ENCODE peak calls at places on chromosome 5, in seven cellular contexts. E is Daoy, I is H4, W is progenitor cell of endocrine pancreas, M is left ventricle myocardium superior, A is NCI-H1092 treated with DMSO at 0.1 percent for 48 hours, P is hippocampal formation. D is an unnamed sample.

GRCh38 chr5:17355585-17356346 is 138.3 kb downstream of the BASP1 start:
- DNase-seq in E (peak), I (peak), W (no peak), M (no peak), A (no peak), P (no peak), D (no peak)

GRCh38 chr5:69449511-69449910 is 34.6 kb downstream of the MARVELD2 start:
- DNase-seq in E (no peak), I (no peak), W (no peak), M (no peak), A (no peak), P (no peak), D (no peak)

GRCh38 chr5:98517967-98518366 is 255.5 kb upstream of the RGMB start:
- DNase-seq in E (no peak), I (no peak), W (no peak), M (no peak), A (no peak), P (no peak), D (no peak)

GRCh38 chr5:53323943-53324642 is 156.3 kb upstream of the FST start:
- DNase-seq in E (no peak), I (no peak), W (no peak), M (no peak), A (no peak), P (no peak), D (no peak)

GRCh38 chr5:81740758-81741157 is 10.1 kb downstream of the SSBP2 start:
- DNase-seq in E (no peak), I (no peak), W (no peak), M (no peak), A (no peak), P (no peak), D (no peak)

GRCh38 chr5:8864053-8864452 is 681.8 kb downstream of the SEMA5A start:
- DNase-seq in E (peak), I (peak), W (no peak), M (no peak), A (no peak), P (no peak), D (no peak)

GRCh38 chr5:178338750-178339144 is 106.1 kb upstream of the PHYKPL start:
- DNase-seq in E (no peak), I (no peak), W (no peak), M (no peak), A (no peak), P (no peak), D (no peak)

GRCh38 chr5:159788835-159789331 is 127.4 kb upstream of the ADRA1B start:
- DNase-seq in E (no peak), I (no peak), W (no peak), M (peak), A (no peak), P (no peak), D (peak)

GRCh38 chr5:78925102-78925876 is 59.8 kb downstream of the ARSB start:
- DNase-seq in E (no peak), I (no peak), W (no peak), M (no peak), A (no peak), P (no peak), D (no peak)

GRCh38 chr5:158958048-158958994 is 141.4 kb downstream of the EBF1 start:
- DNase-seq in E (no peak), I (no peak), W (no peak), M (no peak), A (no peak), P (no peak), D (no peak)

GRCh38 chr5:102314328-102314727 is 18.2 kb upstream of the SLCO4C1 start:
- DNase-seq in E (no peak), I (no peak), W (no peak), M (no peak), A (no peak), P (no peak), D (no peak)

GRCh38 chr5:80122599-80122998 is 87.5 kb downstream of the THBS4 start:
- DNase-seq in E (no peak), I (no peak), W (no peak), M (no peak), A (no peak), P (peak), D (no peak)

GRCh38 chr5:59596586-59597348 is 296.8 kb downstream of the PDE4D start:
- DNase-seq in E (no peak), I (no peak), W (no peak), M (no peak), A (no peak), P (no peak), D (no peak)

GRCh38 chr5:122183098-122183794 is 53.9 kb downstream of the ZNF474 start:
- DNase-seq in E (peak), I (peak), W (no peak), M (peak), A (peak), P (peak), D (no peak)

GRCh38 chr5:75510417-75510835 is 1.0 kb downstream of the CERT1 start:
- DNase-seq in E (peak), I (peak), W (peak), M (no peak), A (no peak), P (peak), D (no peak)

GRCh38 chr5:95701074-95701473 is 18.3 kb upstream of the SPATA9 start:
- DNase-seq in E (no peak), I (no peak), W (no peak), M (no peak), A (no peak), P (no peak), D (no peak)

GRCh38 chr5:124661317-124662141 is 84.9 kb downstream of the ZNF608 start:
- DNase-seq in E (peak), I (peak), W (no peak), M (no peak), A (peak), P (no peak), D (no peak)

GRCh38 chr5:173228107-173228506 is 6.9 kb downstream of the NKX2-5 start:
- DNase-seq in E (no peak), I (no peak), W (no peak), M (no peak), A (no peak), P (no peak), D (no peak)

GRCh38 chr5:40991168-40991980 is 79.8 kb downstream of the MROH2B start:
- DNase-seq in E (no peak), I (no peak), W (no peak), M (no peak), A (no peak), P (no peak), D (no peak)

GRCh38 chr5:39015743-39016586 is 58.2 kb downstream of the RICTOR start:
- DNase-seq in E (peak), I (no peak), W (no peak), M (no peak), A (no peak), P (no peak), D (no peak)

GRCh38 chr5:152170350-152170749 is 234.7 kb downstream of the NMUR2 start:
- DNase-seq in E (peak), I (no peak), W (no peak), M (no peak), A (no peak), P (no peak), D (no peak)

GRCh38 chr5:57209316-57210040 is 35.6 kb downstream of the GPBP1 start:
- DNase-seq in E (no peak), I (no peak), W (no peak), M (no peak), A (no peak), P (no peak), D (no peak)

GRCh38 chr5:72241346-72242003 is 78.6 kb downstream of the MRPS27 start:
- DNase-seq in E (no peak), I (no peak), W (peak), M (peak), A (peak), P (peak), D (no peak)

GRCh38 chr5:97443740-97444139 is 260.7 kb upstream of the RIOK2 start:
- DNase-seq in E (no peak), I (no peak), W (no peak), M (no peak), A (no peak), P (no peak), D (no peak)

GRCh38 chr5:159458217-159458711 is 128.0 kb upstream of the IL12B start:
- DNase-seq in E (no peak), I (no peak), W (no peak), M (no peak), A (no peak), P (no peak), D (peak)

GRCh38 chr5:10546186-10546585 is 17.7 kb upstream of the ANKRD33B start:
- DNase-seq in E (no peak), I (no peak), W (no peak), M (no peak), A (no peak), P (no peak), D (no peak)

GRCh38 chr5:37918420-37918819 is 78.6 kb upstream of the GDNF start:
- DNase-seq in E (no peak), I (no peak), W (no peak), M (no peak), A (no peak), P (no peak), D (no peak)

GRCh38 chr5:554284-554988 is 30.2 kb upstream of the SLC9A3 start:
- DNase-seq in E (no peak), I (no peak), W (no peak), M (no peak), A (no peak), P (no peak), D (no peak)

GRCh38 chr5:44568519-44568918 is 179.3 kb upstream of the FGF10 start:
- DNase-seq in E (no peak), I (no peak), W (no peak), M (no peak), A (no peak), P (no peak), D (no peak)

GRCh38 chr5:75513841-75514240 is 2.1 kb downstream of the POLK start:
- DNase-seq in E (no peak), I (no peak), W (no peak), M (no peak), A (no peak), P (no peak), D (no peak)

GRCh38 chr5:168611163-168611562 is 32.0 kb upstream of the PANK3 start:
- DNase-seq in E (no peak), I (no peak), W (no peak), M (no peak), A (no peak), P (no peak), D (no peak)